ENCODE peak calls at places on chromosome 13, in four cellular contexts. One of them, this sample, is unnamed. For H3K9me2, the result is how much of the 10 kb centered on the place peaks cover.

GRCh38 chr13:19818223-19818842 is 35.6 kb upstream of the PSPC1 start:
- DNase-seq in PC-3: peak
- DNase-seq in Karpas-422: peak
- DNase-seq in PC-9: no peak
- DNase-seq in this sample: peak

GRCh38 chr13:75645141-75645540 is 9.0 kb downstream of the LMO7 start:
- DNase-seq in PC-3: no peak
- DNase-seq in Karpas-422: no peak
- DNase-seq in PC-9: no peak
- DNase-seq in this sample: no peak

GRCh38 chr13:44934724-44935123 is 54.5 kb downstream of the NUFIP1 start:
- DNase-seq in PC-3: peak
- DNase-seq in Karpas-422: no peak
- DNase-seq in PC-9: peak
- DNase-seq in this sample: no peak

GRCh38 chr13:55160911-55161310 is 1979.8 kb upstream of the PRR20A start:
- DNase-seq in PC-3: no peak
- DNase-seq in Karpas-422: no peak
- DNase-seq in PC-9: no peak
- DNase-seq in this sample: no peak

GRCh38 chr13:95948646-95949045 is 104.6 kb downstream of the UGGT2 start:
- DNase-seq in PC-3: peak
- DNase-seq in Karpas-422: no peak
- DNase-seq in PC-9: no peak
- DNase-seq in this sample: no peak

GRCh38 chr13:67238277-67238859 is 8.2 kb upstream of the PCDH9 start:
- DNase-seq in PC-3: peak
- DNase-seq in Karpas-422: peak
- DNase-seq in PC-9: no peak
- DNase-seq in this sample: peak

GRCh38 chr13:74465279-74465678 is 331.1 kb upstream of the KLF12 start:
- DNase-seq in PC-3: no peak
- DNase-seq in Karpas-422: no peak
- DNase-seq in PC-9: no peak
- DNase-seq in this sample: no peak

GRCh38 chr13:24740014-24740890 is 23.7 kb upstream of the RNF17 start:
- DNase-seq in PC-3: no peak
- DNase-seq in Karpas-422: no peak
- DNase-seq in PC-9: no peak
- DNase-seq in this sample: no peak

GRCh38 chr13:33859691-33860303 is 41.8 kb downstream of the RFC3 start:
- DNase-seq in PC-3: no peak
- DNase-seq in Karpas-422: peak
- DNase-seq in PC-9: no peak
- DNase-seq in this sample: no peak

GRCh38 chr13:110351636-110352420 is 44.7 kb downstream of the COL4A2 start:
- DNase-seq in PC-3: peak
- DNase-seq in Karpas-422: no peak
- DNase-seq in PC-9: no peak
- DNase-seq in this sample: no peak

GRCh38 chr13:113491418-113491883 is 940 bp upstream of the DCUN1D2 start:
- DNase-seq in PC-3: peak
- DNase-seq in Karpas-422: no peak
- DNase-seq in PC-9: no peak
- DNase-seq in this sample: peak

GRCh38 chr13:20475927-20476691 is 49.5 kb downstream of the CRYL1 start:
- DNase-seq in PC-3: no peak
- DNase-seq in Karpas-422: no peak
- DNase-seq in PC-9: no peak
- DNase-seq in this sample: peak

GRCh38 chr13:100892981-100893380 is 218.4 kb upstream of the TMTC4 start:
- DNase-seq in PC-3: no peak
- DNase-seq in Karpas-422: no peak
- DNase-seq in PC-9: no peak
- DNase-seq in this sample: no peak

GRCh38 chr13:114230575-114230974 is 4.1 kb upstream of the CDC16 start:
- DNase-seq in PC-3: no peak
- DNase-seq in Karpas-422: no peak
- DNase-seq in PC-9: no peak
- DNase-seq in this sample: no peak

DNA sequence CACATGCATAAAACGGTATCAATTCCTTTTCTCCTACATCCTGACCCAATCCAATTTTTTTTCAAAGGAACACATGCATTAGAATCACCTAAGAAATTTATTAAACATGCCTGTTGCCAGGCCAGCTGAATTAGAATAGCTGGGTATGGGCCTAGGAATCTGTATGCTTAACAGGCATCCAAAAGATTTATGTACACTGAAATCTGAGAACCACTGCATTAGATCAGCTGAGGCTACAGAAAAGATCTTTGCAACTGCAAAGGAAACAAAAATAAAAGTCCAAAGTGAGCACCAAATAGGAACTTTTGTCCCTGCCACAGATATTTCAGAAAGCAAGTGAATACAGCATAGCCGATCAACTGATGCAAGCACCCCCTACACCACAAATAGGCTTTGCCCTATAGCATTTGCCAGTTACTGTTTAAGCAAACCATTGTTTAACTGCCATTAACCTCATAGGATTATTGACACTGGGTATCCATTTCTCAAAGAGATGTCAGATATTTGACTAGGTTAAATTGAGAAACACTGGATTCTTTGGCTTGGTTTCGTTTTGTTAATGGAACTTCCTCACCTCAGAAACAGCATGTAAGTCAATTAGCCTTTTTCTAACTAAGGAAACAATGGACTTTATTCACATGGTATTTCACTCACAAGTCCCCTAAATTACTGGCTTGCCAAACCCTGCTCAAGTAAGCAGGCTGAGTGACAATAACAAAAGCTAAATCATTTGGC is 68.0 kb downstream of the SUCLA2 start:
- DNase-seq in PC-3: no peak
- DNase-seq in Karpas-422: peak
- DNase-seq in PC-9: no peak
- DNase-seq in this sample: no peak
- H3K27ac ChIP-seq in PC-3: no peak
- H3K27ac ChIP-seq in Karpas-422: no peak
- H3K27ac ChIP-seq in PC-9: no peak
- H3K27ac ChIP-seq in this sample: no peak

GRCh38 chr13:35879111-35879510 is 252.1 kb downstream of the DCLK1 start:
- DNase-seq in PC-3: no peak
- DNase-seq in Karpas-422: no peak
- DNase-seq in PC-9: no peak
- DNase-seq in this sample: no peak
- H3K9me2 ChIP-seq in PC-3: under half
- H3K9me2 ChIP-seq in Karpas-422: under half
- H3K9me2 ChIP-seq in PC-9: under half
- H3K9me2 ChIP-seq in this sample: under half

DNA sequence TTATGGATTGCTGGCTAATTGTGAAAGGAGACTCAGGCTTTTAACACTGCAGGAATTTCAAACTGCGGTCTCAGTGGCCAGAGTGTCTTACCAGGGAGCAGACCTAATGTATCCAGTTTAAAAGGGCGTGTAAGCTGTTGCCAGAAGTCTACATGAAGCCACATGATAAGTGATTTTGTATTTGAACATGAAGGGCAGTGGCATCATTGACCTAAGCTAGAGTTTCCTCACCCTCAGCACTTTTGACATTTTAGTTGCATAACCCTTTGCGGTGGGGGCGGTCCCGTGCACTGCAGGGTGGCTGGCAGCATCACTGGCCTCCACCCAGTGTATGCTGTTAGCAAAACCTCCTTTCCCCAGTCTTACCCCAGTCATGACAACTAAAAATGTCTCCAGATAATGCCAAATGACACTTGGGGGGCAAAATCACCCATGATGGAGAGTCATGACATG is 23.7 kb upstream of the GPR18 start:
- DNase-seq in PC-3: no peak
- DNase-seq in Karpas-422: no peak
- DNase-seq in PC-9: no peak
- DNase-seq in this sample: no peak
- H3K27ac ChIP-seq in PC-3: no peak
- H3K27ac ChIP-seq in Karpas-422: no peak
- H3K27ac ChIP-seq in PC-9: no peak
- H3K27ac ChIP-seq in this sample: peak

GRCh38 chr13:30381049-30381448 is 41.2 kb upstream of the UBE2L5 start:
- DNase-seq in PC-3: no peak
- DNase-seq in Karpas-422: no peak
- DNase-seq in PC-9: no peak
- DNase-seq in this sample: no peak
- H3K9me2 ChIP-seq in PC-3: under half
- H3K9me2 ChIP-seq in Karpas-422: under half
- H3K9me2 ChIP-seq in PC-9: under half
- H3K9me2 ChIP-seq in this sample: under half

DNA sequence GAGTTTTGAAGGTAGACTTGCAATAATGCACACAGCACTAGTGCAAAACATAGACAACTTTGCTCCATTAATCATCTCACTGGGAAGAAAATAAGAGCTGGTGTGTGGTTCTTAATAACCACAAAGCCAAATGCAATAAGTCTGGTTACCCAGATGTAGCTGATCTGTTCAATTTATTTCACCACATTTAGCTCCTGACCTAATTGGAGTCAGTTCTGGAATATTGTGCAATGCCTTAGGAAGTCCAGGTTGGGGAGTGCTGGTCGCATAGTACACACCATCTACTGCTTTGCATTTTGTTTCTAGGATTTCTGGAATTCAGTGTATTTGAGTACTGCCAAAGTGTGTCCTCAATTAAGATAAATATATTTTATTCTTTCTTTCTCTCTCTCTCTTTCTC is 483.3 kb upstream of the SPRY2 start:
- DNase-seq in PC-3: peak
- DNase-seq in Karpas-422: no peak
- DNase-seq in PC-9: no peak
- DNase-seq in this sample: no peak
- H3K27ac ChIP-seq in PC-3: no peak
- H3K27ac ChIP-seq in Karpas-422: no peak
- H3K27ac ChIP-seq in PC-9: no peak
- H3K27ac ChIP-seq in this sample: no peak

GRCh38 chr13:27496851-27497250 is 46.5 kb upstream of the MTIF3 start:
- DNase-seq in PC-3: no peak
- DNase-seq in Karpas-422: no peak
- DNase-seq in PC-9: no peak
- DNase-seq in this sample: no peak

GRCh38 chr13:27500806-27501534 is 50.6 kb upstream of the MTIF3 start:
- DNase-seq in PC-3: no peak
- DNase-seq in Karpas-422: no peak
- DNase-seq in PC-9: no peak
- DNase-seq in this sample: peak

GRCh38 chr13:27493981-27494380 is 43.6 kb upstream of the MTIF3 start:
- DNase-seq in PC-3: no peak
- DNase-seq in Karpas-422: no peak
- DNase-seq in PC-9: no peak
- DNase-seq in this sample: no peak

GRCh38 chr13:27496006-27496405 is 45.6 kb upstream of the MTIF3 start:
- DNase-seq in PC-3: no peak
- DNase-seq in Karpas-422: no peak
- DNase-seq in PC-9: no peak
- DNase-seq in this sample: no peak
- H3K9me2 ChIP-seq in PC-3: under half
- H3K9me2 ChIP-seq in Karpas-422: under half
- H3K9me2 ChIP-seq in PC-9: under half
- H3K9me2 ChIP-seq in this sample: under half

GRCh38 chr13:98927954-98928927 is 49.6 kb downstream of the DOCK9 start:
- DNase-seq in PC-3: no peak
- DNase-seq in Karpas-422: no peak
- DNase-seq in PC-9: no peak
- DNase-seq in this sample: no peak
- H3K27ac ChIP-seq in PC-3: no peak
- H3K27ac ChIP-seq in Karpas-422: no peak
- H3K27ac ChIP-seq in PC-9: no peak
- H3K27ac ChIP-seq in this sample: no peak